ENCODE peak calls at places on chromosomes 11 and 22, in ten cellular contexts. X, H, V, N, J, C, R, B, A and O are unnamed samples.
A peak's percentile ranks its signal among the peaks of the same experiment; 100 is the strongest.

GRCh38 chr22:37037669-37038068 is 13.9 kb upstream of the KCTD17 start:
- DNase-seq in J (no peak), R (no peak), B (no peak), H (no peak), V (no peak), C (no peak), X (no peak), N (no peak), A (no peak), O (no peak)

GRCh38 chr11:36240178-36240577 is 49.0 kb downstream of the COMMD9 start:
- DNase-seq in V (peak; percentile 28), N (no peak), A (no peak), X (no peak), B (no peak), H (no peak), J (no peak), R (no peak), C (no peak), O (no peak)

GRCh38 chr11:20623258-20623657 is 23.9 kb downstream of the SLC6A5 start:
- DNase-seq in C (no peak), A (no peak), B (no peak), N (no peak), R (no peak), H (no peak), X (no peak), V (no peak), J (no peak), O (no peak)

GRCh38 chr11:20372081-20372480 is 8.6 kb downstream of the HTATIP2 start:
- DNase-seq in V (no peak), C (no peak), B (no peak), A (no peak), N (no peak), X (no peak), R (no peak), J (no peak), H (no peak), O (no peak)

GRCh38 chr11:120807414-120808150 is 216.3 kb upstream of the TBCEL start:
- DNase-seq in C (no peak), A (no peak), R (no peak), B (peak; percentile 84), X (no peak), V (peak; percentile 83), H (peak; percentile 63), J (peak; percentile 90), N (peak; percentile 95), O (no peak)

GRCh38 chr11:110431212-110432073 is 1.7 kb downstream of the FDX1 start:
- DNase-seq in C (no peak), X (no peak), H (no peak), R (peak; percentile 33), N (peak; percentile 83), B (no peak), A (peak; percentile 38), V (peak; percentile 15), J (no peak), O (peak; percentile 68)

GRCh38 chr11:86484795-86485166 is 110.1 kb downstream of the CCDC81 start:
- DNase-seq in A (no peak), H (no peak), B (no peak), R (no peak), X (no peak), C (no peak), V (no peak), N (no peak), J (no peak), O (no peak)

GRCh38 chr11:66264893-66265292 is 3.5 kb upstream of the RAB1B start:
- DNase-seq in N (no peak), X (no peak), H (no peak), R (no peak), J (no peak), V (no peak), A (peak; percentile 40), C (peak; percentile 45), B (no peak), O (peak; percentile 41)

GRCh38 chr22:46031965-46032851 is 55.2 kb upstream of the WNT7B start:
- DNase-seq in A (no peak), R (no peak), N (no peak), X (no peak), J (no peak), V (no peak), B (no peak), H (no peak), C (no peak), O (no peak)

GRCh38 chr22:42926034-42926433 is 69.0 kb upstream of the ARFGAP3 start:
- DNase-seq in J (no peak), H (no peak), B (no peak), V (no peak), C (no peak), A (no peak), X (no peak), N (peak; percentile 76), R (no peak), O (no peak)

GRCh38 chr11:22456993-22457748 is 119.0 kb downstream of the SLC17A6 start:
- DNase-seq in V (no peak), A (no peak), B (no peak), H (no peak), J (no peak), C (no peak), N (peak; percentile 51), R (no peak), X (no peak), O (no peak)